ENCODE peak calls at places on chromosomes 11 and 22, in nine cellular contexts. H is stimulated activated CD4-positive, alpha-beta T cell treated with anti-CD3 and anti-CD28 coated beads, Interleukin-1b, Interleukin-23, amount 100 ng/mL, for 1 hour; T is amygdala; L is pancreas; P is astrocyte of the cerebellum; O is GM23248; Q is activated CD4-positive, alpha-beta T cell treated with anti-CD3 and anti-CD28 coated beads for 24 hours; J is AG09319; D is neural progenitor cell. U is an unnamed sample.

GRCh38 chr22:46042786-46043185 is 65.8 kb upstream of the WNT7B start:
- DNase-seq in H (no peak), T (no peak), L (peak), P (no peak), O (peak), Q (no peak), J (no peak), D (no peak), U (peak)

GRCh38 chr11:44371706-44372105 is 61.8 kb upstream of the ALX4 start:
- DNase-seq in H (no peak), T (no peak), L (no peak), P (no peak), O (no peak), Q (no peak), J (no peak), D (no peak), U (no peak)

GRCh38 chr11:69584160-69584559 is 56.8 kb upstream of the CCND1 start:
- DNase-seq in H (no peak), T (no peak), L (no peak), P (no peak), O (no peak), Q (no peak), J (no peak), D (no peak), U (no peak)

GRCh38 chr11:2515401-2516275 is 70.8 kb downstream of the KCNQ1 start:
- DNase-seq in H (no peak), T (no peak), L (peak), P (no peak), O (no peak), Q (no peak), J (no peak), D (no peak), U (no peak)

GRCh38 chr11:114153224-114153623 is 93.7 kb downstream of the ZBTB16 start:
- DNase-seq in H (no peak), T (no peak), L (no peak), P (no peak), O (no peak), Q (no peak), J (no peak), D (no peak), U (no peak)

GRCh38 chr11:115238802-115239201 is 265.4 kb downstream of the CADM1 start:
- DNase-seq in H (no peak), T (no peak), L (no peak), P (no peak), O (no peak), Q (no peak), J (no peak), D (no peak), U (no peak)

GRCh38 chr11:125369808-125370207 is 126.3 kb downstream of the FEZ1 start:
- DNase-seq in H (no peak), T (no peak), L (no peak), P (no peak), O (no peak), Q (no peak), J (no peak), D (no peak), U (no peak)

GRCh38 chr11:95415837-95416288 is 184.9 kb upstream of the SESN3 start:
- DNase-seq in H (no peak), T (no peak), L (no peak), P (no peak), O (no peak), Q (no peak), J (no peak), D (no peak), U (no peak)

GRCh38 chr22:36369922-36370781 is 17.6 kb downstream of the MYH9 start:
- DNase-seq in H (no peak), T (no peak), L (no peak), P (no peak), O (peak), Q (no peak), J (no peak), D (peak), U (peak)

GRCh38 chr11:2686360-2687222 is 13.2 kb downstream of the KCNQ1OT1 start:
- DNase-seq in H (no peak), T (no peak), L (no peak), P (no peak), O (no peak), Q (no peak), J (no peak), D (no peak), U (no peak)

GRCh38 chr11:123564225-123564624 is 90.2 kb downstream of the SCN3B start:
- DNase-seq in H (no peak), T (no peak), L (no peak), P (no peak), O (no peak), Q (no peak), J (no peak), D (no peak), U (no peak)

GRCh38 chr11:105297463-105297862 is 157.9 kb upstream of the CARD18 start:
- DNase-seq in H (no peak), T (no peak), L (no peak), P (no peak), O (peak), Q (no peak), J (no peak), D (no peak), U (peak)

U was measured in HCEC 1CT.